ENCODE peak calls at places on chromosome 20, in four cellular contexts. One of them, this sample, is unnamed.
A peak's percentile ranks its signal among the peaks of the same experiment; 100 is the strongest.

GRCh38 chr20:50494428-50494827 is 15.8 kb upstream of the PTPN1 start:
- DNase-seq in fibroblast of lung: no peak
- DNase-seq in stimulated activated CD4-positive, alpha-beta T cell treated with anti-CD3 and anti-CD28 coated beads, Interleukin-2, amount 100 ng/mL, for 24 hours: no peak
- DNase-seq in activated naive CD4-positive, alpha-beta T cell treated with anti-CD3 and anti-CD28 coated beads for 36 hours: no peak
- DNase-seq in this sample: no peak

GRCh38 chr20:34458631-34459030 is 57.6 kb upstream of the DYNLRB1 start:
- DNase-seq in fibroblast of lung: peak; percentile 15
- DNase-seq in stimulated activated CD4-positive, alpha-beta T cell treated with anti-CD3 and anti-CD28 coated beads, Interleukin-2, amount 100 ng/mL, for 24 hours: no peak
- DNase-seq in activated naive CD4-positive, alpha-beta T cell treated with anti-CD3 and anti-CD28 coated beads for 36 hours: no peak
- DNase-seq in this sample: no peak

GRCh38 chr20:21681932-21682318 is 23.5 kb upstream of the PAX1 start:
- DNase-seq in fibroblast of lung: no peak
- DNase-seq in stimulated activated CD4-positive, alpha-beta T cell treated with anti-CD3 and anti-CD28 coated beads, Interleukin-2, amount 100 ng/mL, for 24 hours: no peak
- DNase-seq in activated naive CD4-positive, alpha-beta T cell treated with anti-CD3 and anti-CD28 coated beads for 36 hours: no peak
- DNase-seq in this sample: no peak

GRCh38 chr20:44643596-44644383 is 7.7 kb downstream of the ADA start:
- DNase-seq in fibroblast of lung: peak; percentile 82
- DNase-seq in stimulated activated CD4-positive, alpha-beta T cell treated with anti-CD3 and anti-CD28 coated beads, Interleukin-2, amount 100 ng/mL, for 24 hours: peak; percentile 41
- DNase-seq in activated naive CD4-positive, alpha-beta T cell treated with anti-CD3 and anti-CD28 coated beads for 36 hours: peak; percentile 73
- DNase-seq in this sample: peak; percentile 67

GRCh38 chr20:58084966-58085365 is 143.5 kb downstream of the ANKRD60 start:
- DNase-seq in fibroblast of lung: no peak
- DNase-seq in stimulated activated CD4-positive, alpha-beta T cell treated with anti-CD3 and anti-CD28 coated beads, Interleukin-2, amount 100 ng/mL, for 24 hours: no peak
- DNase-seq in activated naive CD4-positive, alpha-beta T cell treated with anti-CD3 and anti-CD28 coated beads for 36 hours: no peak
- DNase-seq in this sample: no peak

GRCh38 chr20:8255945-8256632 is 124.0 kb downstream of the PLCB1 start:
- DNase-seq in fibroblast of lung: peak; percentile 8
- DNase-seq in stimulated activated CD4-positive, alpha-beta T cell treated with anti-CD3 and anti-CD28 coated beads, Interleukin-2, amount 100 ng/mL, for 24 hours: no peak
- DNase-seq in activated naive CD4-positive, alpha-beta T cell treated with anti-CD3 and anti-CD28 coated beads for 36 hours: no peak
- DNase-seq in this sample: no peak

GRCh38 chr20:63164681-63165537 is 51.0 kb downstream of the YTHDF1 start:
- DNase-seq in fibroblast of lung: no peak
- DNase-seq in stimulated activated CD4-positive, alpha-beta T cell treated with anti-CD3 and anti-CD28 coated beads, Interleukin-2, amount 100 ng/mL, for 24 hours: no peak
- DNase-seq in activated naive CD4-positive, alpha-beta T cell treated with anti-CD3 and anti-CD28 coated beads for 36 hours: no peak
- DNase-seq in this sample: no peak

GRCh38 chr20:56207656-56208055 is 40.9 kb upstream of the MC3R start:
- DNase-seq in fibroblast of lung: no peak
- DNase-seq in stimulated activated CD4-positive, alpha-beta T cell treated with anti-CD3 and anti-CD28 coated beads, Interleukin-2, amount 100 ng/mL, for 24 hours: no peak
- DNase-seq in activated naive CD4-positive, alpha-beta T cell treated with anti-CD3 and anti-CD28 coated beads for 36 hours: no peak
- DNase-seq in this sample: no peak

GRCh38 chr20:52564594-52564993 is 373.0 kb upstream of the ZFP64 start:
- DNase-seq in fibroblast of lung: no peak
- DNase-seq in stimulated activated CD4-positive, alpha-beta T cell treated with anti-CD3 and anti-CD28 coated beads, Interleukin-2, amount 100 ng/mL, for 24 hours: no peak
- DNase-seq in activated naive CD4-positive, alpha-beta T cell treated with anti-CD3 and anti-CD28 coated beads for 36 hours: no peak
- DNase-seq in this sample: no peak

GRCh38 chr20:37095108-37095608 is 639 bp downstream of the RBL1 start:
- DNase-seq in fibroblast of lung: no peak
- DNase-seq in stimulated activated CD4-positive, alpha-beta T cell treated with anti-CD3 and anti-CD28 coated beads, Interleukin-2, amount 100 ng/mL, for 24 hours: peak; percentile 49
- DNase-seq in activated naive CD4-positive, alpha-beta T cell treated with anti-CD3 and anti-CD28 coated beads for 36 hours: peak; percentile 66
- DNase-seq in this sample: peak; percentile 68

GRCh38 chr20:9112541-9113515 is 43.9 kb downstream of the PLCB4 start:
- DNase-seq in fibroblast of lung: peak; percentile 85
- DNase-seq in stimulated activated CD4-positive, alpha-beta T cell treated with anti-CD3 and anti-CD28 coated beads, Interleukin-2, amount 100 ng/mL, for 24 hours: no peak
- DNase-seq in activated naive CD4-positive, alpha-beta T cell treated with anti-CD3 and anti-CD28 coated beads for 36 hours: no peak
- DNase-seq in this sample: no peak

GRCh38 chr20:61956396-61957342 is 109.0 kb downstream of the TAF4 start:
- DNase-seq in fibroblast of lung: peak; percentile 67
- DNase-seq in stimulated activated CD4-positive, alpha-beta T cell treated with anti-CD3 and anti-CD28 coated beads, Interleukin-2, amount 100 ng/mL, for 24 hours: no peak
- DNase-seq in activated naive CD4-positive, alpha-beta T cell treated with anti-CD3 and anti-CD28 coated beads for 36 hours: no peak
- DNase-seq in this sample: no peak

GRCh38 chr20:35704514-35705261 is 5.5 kb downstream of the ROMO1 start:
- DNase-seq in fibroblast of lung: no peak
- DNase-seq in stimulated activated CD4-positive, alpha-beta T cell treated with anti-CD3 and anti-CD28 coated beads, Interleukin-2, amount 100 ng/mL, for 24 hours: no peak
- DNase-seq in activated naive CD4-positive, alpha-beta T cell treated with anti-CD3 and anti-CD28 coated beads for 36 hours: no peak
- DNase-seq in this sample: no peak

GRCh38 chr20:9071976-9072726 is 3.3 kb downstream of the PLCB4 start:
- DNase-seq in fibroblast of lung: peak; percentile 23
- DNase-seq in stimulated activated CD4-positive, alpha-beta T cell treated with anti-CD3 and anti-CD28 coated beads, Interleukin-2, amount 100 ng/mL, for 24 hours: no peak
- DNase-seq in activated naive CD4-positive, alpha-beta T cell treated with anti-CD3 and anti-CD28 coated beads for 36 hours: no peak
- DNase-seq in this sample: no peak